ENCODE peak calls at places on chromosomes 4 and X, in nine cellular contexts. One of them, this sample, is unnamed.

GRCh38 chr4:75671802-75672421 is 1.3 kb downstream of the G3BP2 start:
- DNase-seq in T-cell: no peak
- DNase-seq in cardiac muscle cell: peak; percentile 7
- DNase-seq in activated T-cell treated with anti-CD3 and anti-CD28 coated beads for 4 hours: no peak
- DNase-seq in AG04449: no peak
- DNase-seq in GM19239: no peak
- DNase-seq in COR-L47: no peak
- DNase-seq in GM20000: no peak
- DNase-seq in testis: no peak
- DNase-seq in this sample: no peak

GRCh38 chr4:98556451-98556850 is 102.0 kb downstream of the TSPAN5 start:
- DNase-seq in T-cell: no peak
- DNase-seq in cardiac muscle cell: peak; percentile 13
- DNase-seq in activated T-cell treated with anti-CD3 and anti-CD28 coated beads for 4 hours: no peak
- DNase-seq in AG04449: no peak
- DNase-seq in GM19239: no peak
- DNase-seq in COR-L47: no peak
- DNase-seq in GM20000: no peak
- DNase-seq in testis: no peak
- DNase-seq in this sample: no peak

GRCh38 chr4:95084584-95084983 is 326.8 kb downstream of the BMPR1B start:
- DNase-seq in T-cell: no peak
- DNase-seq in cardiac muscle cell: no peak
- DNase-seq in activated T-cell treated with anti-CD3 and anti-CD28 coated beads for 4 hours: no peak
- DNase-seq in AG04449: no peak
- DNase-seq in GM19239: no peak
- DNase-seq in COR-L47: no peak
- DNase-seq in GM20000: no peak
- DNase-seq in testis: no peak
- DNase-seq in this sample: no peak

GRCh38 chrX:112832481-112833095 is 8.0 kb downstream of the AMOT start:
- DNase-seq in T-cell: no peak
- DNase-seq in cardiac muscle cell: no peak
- DNase-seq in activated T-cell treated with anti-CD3 and anti-CD28 coated beads for 4 hours: no peak
- DNase-seq in AG04449: no peak
- DNase-seq in GM19239: no peak
- DNase-seq in COR-L47: no peak
- DNase-seq in GM20000: no peak
- DNase-seq in testis: no peak
- DNase-seq in this sample: no peak

GRCh38 chr4:144507309-144508101 is 138.5 kb upstream of the HHIP start:
- DNase-seq in T-cell: no peak
- DNase-seq in cardiac muscle cell: peak; percentile 6
- DNase-seq in activated T-cell treated with anti-CD3 and anti-CD28 coated beads for 4 hours: no peak
- DNase-seq in AG04449: no peak
- DNase-seq in GM19239: no peak
- DNase-seq in COR-L47: no peak
- DNase-seq in GM20000: no peak
- DNase-seq in testis: no peak
- DNase-seq in this sample: no peak

GRCh38 chrX:129723511-129723910 is 15.3 kb upstream of the XPNPEP2 start:
- DNase-seq in T-cell: no peak
- DNase-seq in cardiac muscle cell: no peak
- DNase-seq in activated T-cell treated with anti-CD3 and anti-CD28 coated beads for 4 hours: no peak
- DNase-seq in AG04449: no peak
- DNase-seq in GM19239: no peak
- DNase-seq in COR-L47: no peak
- DNase-seq in GM20000: no peak
- DNase-seq in testis: no peak
- DNase-seq in this sample: no peak

GRCh38 chrX:22323541-22323940 is 50.8 kb downstream of the CBLL2 start:
- DNase-seq in T-cell: no peak
- DNase-seq in cardiac muscle cell: peak; percentile 34
- DNase-seq in activated T-cell treated with anti-CD3 and anti-CD28 coated beads for 4 hours: no peak
- DNase-seq in AG04449: no peak
- DNase-seq in GM19239: no peak
- DNase-seq in COR-L47: no peak
- DNase-seq in GM20000: no peak
- DNase-seq in testis: no peak
- DNase-seq in this sample: no peak

GRCh38 chr4:16883816-16884215 is 14.6 kb downstream of the LDB2 start:
- DNase-seq in T-cell: no peak
- DNase-seq in cardiac muscle cell: no peak
- DNase-seq in activated T-cell treated with anti-CD3 and anti-CD28 coated beads for 4 hours: no peak
- DNase-seq in AG04449: no peak
- DNase-seq in GM19239: no peak
- DNase-seq in COR-L47: no peak
- DNase-seq in GM20000: no peak
- DNase-seq in testis: no peak
- DNase-seq in this sample: no peak

GRCh38 chrX:9443327-9443726 is 21.5 kb upstream of the TBL1X start:
- DNase-seq in T-cell: no peak
- DNase-seq in cardiac muscle cell: no peak
- DNase-seq in activated T-cell treated with anti-CD3 and anti-CD28 coated beads for 4 hours: no peak
- DNase-seq in AG04449: no peak
- DNase-seq in GM19239: no peak
- DNase-seq in COR-L47: no peak
- DNase-seq in GM20000: no peak
- DNase-seq in testis: peak; percentile 59
- DNase-seq in this sample: no peak

GRCh38 chr4:17324431-17324830 is 187.5 kb downstream of the QDPR start:
- DNase-seq in T-cell: peak; percentile 17
- DNase-seq in cardiac muscle cell: peak; percentile 75
- DNase-seq in activated T-cell treated with anti-CD3 and anti-CD28 coated beads for 4 hours: peak; percentile 58
- DNase-seq in AG04449: peak; percentile 9
- DNase-seq in GM19239: peak; percentile 8
- DNase-seq in COR-L47: peak; percentile 38
- DNase-seq in GM20000: peak; percentile 33
- DNase-seq in testis: peak; percentile 68
- DNase-seq in this sample: peak; percentile 40

This sample was measured in stimulated activated CD4-positive, alpha-beta T cell treated with anti-CD3 and anti-CD28 coated beads, Interleukin-2, amount 100 ng/mL, for 4 hours.